ENCODE peak calls at places on chromosomes 4 and X, in ten cellular contexts. X is HEK293T; A is upper lobe of right lung; P is activated T-cell treated with anti-CD3 and anti-CD28 coated beads for 4 hours; V is Kasumi-1; H is activated CD4-positive, alpha-beta T cell treated with anti-CD3 and anti-CD28 coated beads, Interleukin-2, amount 10 ng/mL, durations not matched to agents 7 days and 5 days; S is right atrium auricular region; O is body of pancreas; U is T-helper 9 cell; Y is left lung. I is an unnamed sample.

GRCh38 chr4:186659936-186660335 is 63.7 kb downstream of the FAT1 start:
- DNase-seq in X (no peak), A (no peak), P (no peak), V (no peak), H (no peak), S (no peak), O (no peak), U (no peak), Y (no peak), I (no peak)

GRCh38 chr4:154160925-154161324 is 330.7 kb downstream of the DCHS2 start:
- DNase-seq in X (no peak), A (no peak), P (no peak), V (no peak), H (no peak), S (no peak), O (no peak), U (no peak), Y (no peak), I (no peak)

GRCh38 chrX:78106651-78106986 is 2.6 kb downstream of the PGK1 start:
- DNase-seq in X (no peak), A (no peak), P (no peak), V (peak), H (no peak), S (no peak), O (no peak), U (no peak), Y (no peak), I (no peak)

GRCh38 chr4:155889036-155889793 is 14.3 kb upstream of the TDO2 start:
- DNase-seq in X (no peak), A (no peak), P (no peak), V (peak), H (no peak), S (no peak), O (peak), U (no peak), Y (no peak), I (peak)

GRCh38 chr4:40626183-40626990 is 3.3 kb downstream of the RBM47 start:
- DNase-seq in X (no peak), A (no peak), P (no peak), V (no peak), H (no peak), S (no peak), O (peak), U (no peak), Y (no peak), I (peak)

GRCh38 chr4:52848255-52848654 is 13.9 kb upstream of the RASL11B start:
- DNase-seq in X (no peak), A (no peak), P (no peak), V (no peak), H (no peak), S (no peak), O (no peak), U (no peak), Y (no peak), I (no peak)

GRCh38 chr4:159608434-159608833 is 505.6 kb downstream of the RAPGEF2 start:
- DNase-seq in X (no peak), A (no peak), P (no peak), V (no peak), H (no peak), S (no peak), O (no peak), U (no peak), Y (no peak), I (no peak)

GRCh38 chr4:23686169-23686903 is 203.5 kb downstream of the PPARGC1A start:
- DNase-seq in X (no peak), A (no peak), P (no peak), V (no peak), H (no peak), S (no peak), O (no peak), U (no peak), Y (no peak), I (no peak)

GRCh38 chr4:139977838-139978604 is 176.0 kb downstream of the MAML3 start:
- DNase-seq in X (no peak), A (no peak), P (no peak), V (no peak), H (no peak), S (no peak), O (no peak), U (no peak), Y (peak), I (no peak)

GRCh38 chr4:76212851-76213414 is 691 bp downstream of the SCARB2 start:
- DNase-seq in X (no peak), A (no peak), P (peak), V (no peak), H (peak), S (no peak), O (no peak), U (peak), Y (no peak), I (peak)

GRCh38 chrX:15055146-15055930 is 182.1 kb downstream of the MOSPD2 start:
- DNase-seq in X (no peak), A (no peak), P (no peak), V (no peak), H (no peak), S (no peak), O (no peak), U (no peak), Y (no peak), I (peak)

GRCh38 chr4:167469436-167469835 is 235.1 kb upstream of the SPOCK3 start:
- DNase-seq in X (no peak), A (no peak), P (no peak), V (no peak), H (no peak), S (no peak), O (no peak), U (no peak), Y (no peak), I (no peak)

GRCh38 chr4:18318682-18319410 is 297.3 kb upstream of the LCORL start:
- DNase-seq in X (no peak), A (no peak), P (no peak), V (no peak), H (no peak), S (peak), O (peak), U (no peak), Y (peak), I (peak)

GRCh38 chr4:38857354-38858096 is 908 bp upstream of the TLR6 start:
- DNase-seq in X (no peak), A (no peak), P (no peak), V (peak), H (peak), S (peak), O (peak), U (no peak), Y (peak), I (peak)

GRCh38 chrX:15465896-15466651 is 27.1 kb downstream of the PIR start:
- DNase-seq in X (no peak), A (no peak), P (no peak), V (no peak), H (no peak), S (no peak), O (no peak), U (no peak), Y (no peak), I (no peak)

I was measured in brain microvascular endothelial cell.